ENCODE peak calls at places on chromosomes 1 and 21, in five cellular contexts. M, R, V, Q and S are unnamed samples.

GRCh38 chr1:41313661-41314131 is 47.5 kb upstream of the FOXO6 start:
- DNase-seq in M (no peak), R (peak), V (peak), Q (no peak), S (no peak)

GRCh38 chr1:110120960-110121561 is 8.8 kb downstream of the UBL4B start:
- DNase-seq in M (no peak), R (no peak), V (no peak), Q (no peak), S (no peak)

GRCh38 chr21:16651956-16652355 is 860.9 kb upstream of the CXADR start:
- DNase-seq in M (no peak), R (no peak), V (no peak), Q (no peak), S (no peak)

GRCh38 chr1:87941292-87941946 is 612.7 kb downstream of the LMO4 start:
- DNase-seq in M (no peak), R (no peak), V (no peak), Q (no peak), S (no peak)

GRCh38 chr1:21568006-21568746 is 59.0 kb downstream of the ALPL start:
- DNase-seq in M (no peak), R (no peak), V (no peak), Q (no peak), S (no peak)

GRCh38 chr21:44569861-44570517 is 3.5 kb upstream of the KRTAP10-4 start:
- DNase-seq in M (no peak), R (no peak), V (no peak), Q (no peak), S (no peak)

GRCh38 chr1:84286071-84286470 is 15.4 kb upstream of the SAMD13 start:
- DNase-seq in M (no peak), R (no peak), V (no peak), Q (no peak), S (no peak)

GRCh38 chr1:51019811-51020210 is 49.8 kb downstream of the CDKN2C start:
- DNase-seq in M (no peak), R (no peak), V (no peak), Q (no peak), S (no peak)

GRCh38 chr1:94301186-94301585 is 63.8 kb upstream of the ARHGAP29 start:
- DNase-seq in M (no peak), R (no peak), V (no peak), Q (no peak), S (no peak)

GRCh38 chr1:52296345-52296744 is 69.7 kb downstream of the CC2D1B start:
- DNase-seq in M (peak), R (peak), V (peak), Q (peak), S (peak)

GRCh38 chr1:154192476-154192875 is 576 bp upstream of the TPM3 start:
- DNase-seq in M (no peak), R (no peak), V (no peak), Q (no peak), S (no peak)

GRCh38 chr1:150165622-150166612 is 16.2 kb downstream of the PLEKHO1 start:
- DNase-seq in M (peak), R (peak), V (peak), Q (no peak), S (peak)

GRCh38 chr1:63024132-63024531 is 240.2 kb downstream of the ATG4C start:
- DNase-seq in M (no peak), R (no peak), V (no peak), Q (no peak), S (no peak)